ENCODE peak calls at places on chromosomes 13 and 19, in four cellular contexts. One of them, this sample, is unnamed.

GRCh38 chr13:95676100-95676774 is 702 bp upstream of the DNAJC3 start:
- DNase-seq in anterior cingulate cortex: no peak
- DNase-seq in activated CD4-positive, CD25-positive, alpha-beta regulatory T cell: peak
- DNase-seq in T-cell: peak
- DNase-seq in this sample: no peak

GRCh38 chr13:41613984-41614581 is 156.7 kb downstream of the RGCC start:
- DNase-seq in T-cell: no peak
- DNase-seq in anterior cingulate cortex: no peak
- DNase-seq in activated CD4-positive, CD25-positive, alpha-beta regulatory T cell: no peak
- DNase-seq in this sample: no peak

GRCh38 chr19:5143471-5144411 is 174.8 kb downstream of the KDM4B start:
- DNase-seq in activated CD4-positive, CD25-positive, alpha-beta regulatory T cell: no peak
- DNase-seq in anterior cingulate cortex: no peak
- DNase-seq in T-cell: peak
- DNase-seq in this sample: no peak

GRCh38 chr19:37594982-37595382 is 306 bp downstream of the ZNF540 start:
- DNase-seq in activated CD4-positive, CD25-positive, alpha-beta regulatory T cell: peak
- DNase-seq in T-cell: peak
- DNase-seq in anterior cingulate cortex: peak
- DNase-seq in this sample: no peak

GRCh38 chr13:33796095-33796494 is 21.9 kb upstream of the RFC3 start:
- DNase-seq in anterior cingulate cortex: no peak
- DNase-seq in activated CD4-positive, CD25-positive, alpha-beta regulatory T cell: no peak
- DNase-seq in T-cell: no peak
- DNase-seq in this sample: no peak

GRCh38 chr13:63463782-63464610 is 2048.3 kb upstream of the PCDH20 start:
- DNase-seq in T-cell: no peak
- DNase-seq in anterior cingulate cortex: no peak
- DNase-seq in activated CD4-positive, CD25-positive, alpha-beta regulatory T cell: no peak
- DNase-seq in this sample: no peak

GRCh38 chr13:70191034-70191433 is 82.8 kb upstream of the KLHL1 start:
- DNase-seq in anterior cingulate cortex: no peak
- DNase-seq in T-cell: no peak
- DNase-seq in activated CD4-positive, CD25-positive, alpha-beta regulatory T cell: no peak
- DNase-seq in this sample: no peak

GRCh38 chr13:114063545-114064515 is 68.6 kb downstream of the RASA3 start:
- DNase-seq in activated CD4-positive, CD25-positive, alpha-beta regulatory T cell: no peak
- DNase-seq in T-cell: no peak
- DNase-seq in anterior cingulate cortex: no peak
- DNase-seq in this sample: no peak

GRCh38 chr19:40165362-40165937 is 25.8 kb upstream of the MAP3K10 start:
- DNase-seq in activated CD4-positive, CD25-positive, alpha-beta regulatory T cell: no peak
- DNase-seq in anterior cingulate cortex: no peak
- DNase-seq in T-cell: peak
- DNase-seq in this sample: no peak

GRCh38 chr13:22235285-22235949 is 564.5 kb downstream of the FGF9 start:
- DNase-seq in anterior cingulate cortex: no peak
- DNase-seq in T-cell: no peak
- DNase-seq in activated CD4-positive, CD25-positive, alpha-beta regulatory T cell: no peak
- DNase-seq in this sample: no peak

GRCh38 chr13:111946214-111946613 is 120.7 kb upstream of the SOX1 start:
- DNase-seq in activated CD4-positive, CD25-positive, alpha-beta regulatory T cell: no peak
- DNase-seq in T-cell: no peak
- DNase-seq in anterior cingulate cortex: no peak
- DNase-seq in this sample: no peak

GRCh38 chr19:45477713-45478453 is 10.1 kb downstream of the FOSB start:
- DNase-seq in anterior cingulate cortex: no peak
- DNase-seq in T-cell: no peak
- DNase-seq in activated CD4-positive, CD25-positive, alpha-beta regulatory T cell: no peak
- DNase-seq in this sample: no peak

GRCh38 chr13:113922412-113923118 is 51.3 kb downstream of the C13orf46 start:
- DNase-seq in T-cell: no peak
- DNase-seq in anterior cingulate cortex: no peak
- DNase-seq in activated CD4-positive, CD25-positive, alpha-beta regulatory T cell: no peak
- DNase-seq in this sample: no peak

GRCh38 chr19:49689133-49690072 is at the start of gene ADM5:
- DNase-seq in T-cell: peak
- DNase-seq in activated CD4-positive, CD25-positive, alpha-beta regulatory T cell: no peak
- DNase-seq in anterior cingulate cortex: peak
- DNase-seq in this sample: no peak

GRCh38 chr19:23882493-23882892 is 32.2 kb upstream of the ZNF726 start:
- DNase-seq in anterior cingulate cortex: no peak
- DNase-seq in T-cell: no peak
- DNase-seq in activated CD4-positive, CD25-positive, alpha-beta regulatory T cell: no peak
- DNase-seq in this sample: no peak

GRCh38 chr19:3478409-3479176 is 1.7 kb downstream of the SMIM24 start:
- DNase-seq in activated CD4-positive, CD25-positive, alpha-beta regulatory T cell: no peak
- DNase-seq in anterior cingulate cortex: no peak
- DNase-seq in T-cell: peak
- DNase-seq in this sample: no peak

GRCh38 chr13:32023096-32023495 is 8.5 kb upstream of the FRY start:
- DNase-seq in activated CD4-positive, CD25-positive, alpha-beta regulatory T cell: no peak
- DNase-seq in T-cell: no peak
- DNase-seq in anterior cingulate cortex: no peak
- DNase-seq in this sample: no peak

GRCh38 chr19:14349426-14349825 is 31.8 kb upstream of the ADGRE5 start:
- DNase-seq in activated CD4-positive, CD25-positive, alpha-beta regulatory T cell: no peak
- DNase-seq in anterior cingulate cortex: no peak
- DNase-seq in T-cell: no peak
- DNase-seq in this sample: no peak

GRCh38 chr19:50909240-50910070 is 1.7 kb downstream of the KLK4 start:
- DNase-seq in anterior cingulate cortex: peak
- DNase-seq in activated CD4-positive, CD25-positive, alpha-beta regulatory T cell: no peak
- DNase-seq in T-cell: no peak
- DNase-seq in this sample: peak

GRCh38 chr13:77896977-77897376 is 21.7 kb downstream of the EDNRB start:
- DNase-seq in activated CD4-positive, CD25-positive, alpha-beta regulatory T cell: no peak
- DNase-seq in anterior cingulate cortex: no peak
- DNase-seq in T-cell: no peak
- DNase-seq in this sample: no peak

GRCh38 chr19:17936379-17936778 is 3.6 kb downstream of the CCDC124 start:
- DNase-seq in activated CD4-positive, CD25-positive, alpha-beta regulatory T cell: no peak
- DNase-seq in T-cell: no peak
- DNase-seq in anterior cingulate cortex: no peak
- DNase-seq in this sample: no peak

GRCh38 chr13:41823486-41823885 is 137.4 kb downstream of the VWA8 start:
- DNase-seq in T-cell: no peak
- DNase-seq in activated CD4-positive, CD25-positive, alpha-beta regulatory T cell: no peak
- DNase-seq in anterior cingulate cortex: no peak
- DNase-seq in this sample: no peak

GRCh38 chr13:27079421-27079958 is 92.1 kb downstream of the USP12 start:
- DNase-seq in T-cell: no peak
- DNase-seq in anterior cingulate cortex: no peak
- DNase-seq in activated CD4-positive, CD25-positive, alpha-beta regulatory T cell: no peak
- DNase-seq in this sample: no peak

GRCh38 chr19:6761053-6761676 is 6.1 kb downstream of the SH2D3A start:
- DNase-seq in T-cell: no peak
- DNase-seq in activated CD4-positive, CD25-positive, alpha-beta regulatory T cell: no peak
- DNase-seq in anterior cingulate cortex: no peak
- DNase-seq in this sample: no peak

This sample was measured in hypothalamus.